ENCODE peak calls at places on chromosomes 11 and 22, in four cellular contexts. L is coronary artery, Q is astrocyte, C is fibroblast of lung. D is an unnamed sample.

GRCh38 chr11:96817488-96817887 is 427.7 kb downstream of the JRKL start:
- DNase-seq in L (no peak), Q (peak), C (no peak), D (peak)

GRCh38 chr11:11567862-11568650 is 53.7 kb downstream of the GALNT18 start:
- DNase-seq in L (no peak), Q (peak), C (peak), D (no peak)

GRCh38 chr11:129312741-129313587 is 62.7 kb upstream of the BARX2 start:
- DNase-seq in L (no peak), Q (no peak), C (peak), D (peak)

GRCh38 chr11:87359401-87359800 is 321.7 kb downstream of the TMEM135 start:
- DNase-seq in L (no peak), Q (no peak), C (no peak), D (no peak)

GRCh38 chr11:131600591-131600990 is 230.2 kb downstream of the NTM start:
- DNase-seq in L (no peak), Q (peak), C (peak), D (no peak)

GRCh38 chr22:35446365-35446764 is 46.4 kb downstream of the MCM5 start:
- DNase-seq in L (no peak), Q (peak), C (peak), D (peak)

GRCh38 chr22:27993201-27993635 is 74.2 kb upstream of the PITPNB start:
- DNase-seq in L (peak), Q (no peak), C (no peak), D (no peak)

GRCh38 chr11:44681698-44682097 is 45.1 kb upstream of the TSPAN18 start:
- DNase-seq in L (no peak), Q (peak), C (peak), D (peak)

GRCh38 chr11:103532133-103532788 is 423.0 kb downstream of the DYNC2H1 start:
- DNase-seq in L (no peak), Q (peak), C (peak), D (peak)

GRCh38 chr11:10866893-10867331 is 9.1 kb upstream of the ZBED5 start:
- DNase-seq in L (no peak), Q (peak), C (peak), D (peak)

GRCh38 chr11:66868726-66869291 is 11.9 kb downstream of the LRFN4 start:
- DNase-seq in L (no peak), Q (no peak), C (no peak), D (no peak)

GRCh38 chr11:11179239-11179638 is 173.8 kb downstream of the CSNK2A3 start:
- DNase-seq in L (no peak), Q (peak), C (peak), D (peak)

GRCh38 chr11:118143661-118144185 is 8.9 kb downstream of the SCN4B start:
- DNase-seq in L (no peak), Q (no peak), C (no peak), D (no peak)

GRCh38 chr11:128116447-128117240 is 470.7 kb downstream of the ETS1 start:
- DNase-seq in L (no peak), Q (no peak), C (no peak), D (peak)

GRCh38 chr22:44168206-44168605 is 12.5 kb upstream of the PARVG start:
- DNase-seq in L (no peak), Q (no peak), C (no peak), D (no peak)

GRCh38 chr11:86696451-86696850 is 24.0 kb upstream of the ME3 start:
- DNase-seq in L (no peak), Q (peak), C (no peak), D (no peak)

GRCh38 chr22:46803031-46803880 is 40.8 kb downstream of the TBC1D22A start:
- DNase-seq in L (no peak), Q (no peak), C (peak), D (peak)

GRCh38 chr22:20561882-20562281 is 54.5 kb downstream of the MED15 start:
- DNase-seq in L (no peak), Q (no peak), C (no peak), D (no peak)

GRCh38 chr22:20559174-20559760 is 51.9 kb downstream of the MED15 start:
- DNase-seq in L (no peak), Q (no peak), C (no peak), D (no peak)

GRCh38 chr22:20558534-20558933 is 51.1 kb downstream of the MED15 start:
- DNase-seq in L (no peak), Q (no peak), C (no peak), D (no peak)

GRCh38 chr22:20562607-20563463 is 55.4 kb downstream of the MED15 start:
- DNase-seq in L (no peak), Q (no peak), C (no peak), D (no peak)

DNA sequence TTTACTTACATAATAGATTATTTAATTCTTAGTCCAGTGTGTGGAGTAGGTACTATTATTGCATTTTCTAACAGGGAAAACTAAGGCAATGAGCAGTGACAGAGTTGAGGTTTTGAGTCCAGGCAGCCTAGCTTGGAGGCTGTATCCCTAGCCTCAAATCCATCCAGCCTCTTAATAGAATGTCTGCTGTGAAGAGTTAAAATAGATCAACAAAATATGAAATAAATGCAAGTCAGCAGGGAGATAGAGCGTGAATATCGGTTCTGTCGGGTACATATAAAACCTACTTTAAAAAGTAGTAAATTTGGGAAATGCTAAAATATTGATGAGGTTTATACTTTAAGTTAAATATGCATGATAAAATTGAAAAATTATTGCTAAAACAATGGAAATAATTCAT is 53.3 kb downstream of the MED15 start:
- DNase-seq in L (no peak), Q (no peak), C (no peak), D (no peak)
- H3K4me3 ChIP-seq in L (no peak), Q (no peak), C (no peak), D (no peak)

DNA sequence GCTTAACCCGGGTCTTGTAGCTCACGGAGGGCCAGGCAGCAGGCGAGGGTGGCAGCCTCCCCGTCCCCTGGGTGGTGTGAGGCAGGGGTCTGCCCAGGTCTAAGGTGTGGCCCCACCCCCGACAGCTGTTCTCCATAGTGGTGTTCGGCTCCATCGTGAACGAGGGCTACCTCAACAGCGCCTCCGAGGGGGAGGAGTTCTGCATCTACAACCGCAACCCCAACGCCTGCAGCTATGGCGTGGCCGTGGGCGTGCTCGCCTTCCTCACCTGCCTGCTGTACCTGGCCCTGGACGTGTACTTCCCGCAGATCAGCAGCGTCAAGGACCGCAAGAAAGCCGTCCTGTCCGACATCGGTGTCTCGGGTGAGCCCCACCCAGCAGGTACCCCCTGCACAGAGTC is 24.4 kb downstream of the SYNGR1 start:
- DNase-seq in L (no peak), Q (no peak), C (no peak), D (no peak)
- TF ChIP-seq CTCF in L (no peak), Q (no peak), C (no peak), D (no peak)

DNA sequence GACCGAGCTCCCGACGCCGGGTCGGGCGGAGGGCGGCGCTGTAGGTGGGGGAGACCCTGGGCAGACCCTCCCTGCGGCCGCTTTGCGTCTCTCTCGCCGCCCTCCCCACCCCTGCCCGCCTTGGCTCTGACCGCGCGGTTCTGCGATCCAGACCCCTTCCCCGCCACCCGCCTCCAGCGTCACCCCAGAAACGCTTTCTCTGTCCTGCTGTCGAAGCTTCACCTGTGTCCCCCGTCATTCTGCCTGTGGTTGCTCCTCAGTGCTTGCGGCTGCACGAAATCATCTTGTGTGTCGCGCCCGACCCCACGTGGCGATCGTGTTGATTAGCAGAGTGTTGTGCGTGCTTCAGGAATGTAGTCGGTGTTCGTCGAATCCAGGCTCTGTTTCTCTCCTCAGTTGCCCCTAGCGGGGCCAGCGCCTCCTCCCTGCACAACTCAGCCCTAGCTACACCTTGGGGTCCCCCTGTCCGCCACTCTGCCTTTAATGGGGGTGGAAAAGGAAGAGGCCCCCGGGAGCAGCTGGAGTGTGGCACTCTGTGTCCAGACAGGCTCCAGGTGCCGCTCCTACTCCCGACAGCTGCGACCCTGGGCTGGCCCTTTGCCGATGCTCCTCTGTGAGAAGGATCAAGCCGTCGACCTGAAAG is 851 bp downstream of the PTDSS2 start:
- DNase-seq in L (no peak), Q (peak), C (peak), D (peak)
- H3K4me3 ChIP-seq in L (peak), Q (peak), C (peak), D (peak)

GRCh38 chr22:45430871-45431270 is 17.4 kb downstream of the RIBC2 start:
- DNase-seq in L (no peak), Q (no peak), C (no peak), D (no peak)
- TF ChIP-seq CTCF in L (no peak), Q (no peak), C (no peak), D (no peak)

DNA sequence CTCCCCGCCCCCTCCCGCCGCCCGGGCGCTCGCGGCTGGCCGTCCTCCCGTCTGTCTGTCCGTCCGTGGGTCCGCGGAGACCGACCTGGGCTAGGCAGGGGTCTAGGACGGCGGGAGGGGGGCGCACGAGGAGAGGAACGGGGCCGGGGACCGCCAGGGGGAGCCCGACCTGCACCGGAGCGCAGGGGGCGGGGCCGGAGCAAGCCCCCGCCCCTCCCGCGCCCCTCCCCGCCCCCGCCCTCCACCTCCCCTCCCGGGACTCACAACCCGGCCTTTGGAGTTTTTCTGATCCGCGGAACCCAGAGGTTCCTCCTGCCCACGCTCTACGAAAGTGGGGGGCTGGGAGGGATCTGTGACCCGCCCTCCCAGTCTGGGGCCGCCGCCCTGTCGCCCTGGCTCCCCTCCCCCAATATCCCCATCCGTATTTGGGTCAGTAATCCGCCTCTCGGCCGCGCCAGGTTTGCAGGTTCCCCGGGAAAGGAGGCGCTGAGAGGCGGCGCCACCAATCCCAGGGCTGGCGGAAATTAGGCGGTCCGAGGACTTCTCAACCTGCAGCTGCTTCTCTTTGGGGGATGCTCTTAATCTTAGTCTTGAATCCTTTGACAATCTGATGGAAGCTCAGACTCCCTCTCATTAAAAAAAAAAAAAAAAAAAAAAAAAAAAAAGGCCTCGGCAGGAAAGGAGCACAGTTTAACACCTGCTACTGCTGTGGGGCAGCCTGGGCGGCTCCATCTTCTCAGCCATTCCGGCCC is 922 bp upstream of the KCNJ11 start:
- DNase-seq in L (no peak), Q (no peak), C (peak), D (peak)
- H3K4me3 ChIP-seq in L (peak), Q (peak), C (no peak), D (peak)

GRCh38 chr11:124971810-124972209 is 17.8 kb downstream of the CCDC15 start:
- DNase-seq in L (no peak), Q (no peak), C (no peak), D (no peak)

DNA sequence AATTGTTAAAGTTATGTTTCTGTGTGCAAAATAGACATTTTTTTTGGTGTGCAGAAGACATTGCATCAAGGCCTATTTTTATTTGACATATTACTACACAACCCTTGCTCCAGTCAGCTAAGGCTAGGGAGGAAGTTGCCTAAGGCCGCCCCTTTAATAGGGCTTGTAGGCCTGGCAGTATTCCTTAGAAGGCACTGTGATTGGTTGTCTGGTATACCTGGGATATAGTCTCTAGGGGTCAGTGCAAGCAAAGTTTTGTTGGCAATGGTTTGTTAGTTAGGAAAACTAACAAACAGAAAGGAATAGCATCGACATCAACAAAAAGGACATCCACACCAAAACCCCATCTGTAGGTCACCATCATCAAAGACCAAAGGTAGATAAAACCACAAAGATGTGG is 16.9 kb downstream of the CCDC15 start:
- DNase-seq in L (no peak), Q (peak), C (peak), D (peak)
- TF ChIP-seq CTCF in L (no peak), Q (no peak), C (no peak), D (no peak)